ENCODE peak calls at places on chromosome 7, in eight cellular contexts. O is mucosa of descending colon; U is heart left ventricle; E is astrocyte; B is transverse colon; Z is stomach; K is CD8-positive, alpha-beta T cell; M is RWPE2. W is an unnamed sample. For H3K36me3 and H3K4me1, the result is how much of the 10 kb centered on the place peaks cover.

GRCh38 chr7:31448649-31449048 is 65.2 kb upstream of the ITPRID1 start:
- DNase-seq in O (no peak), U (no peak), E (no peak), B (no peak), Z (no peak), K (no peak), M (no peak), W (no peak)

GRCh38 chr7:20307119-20307518 is 23.6 kb upstream of the ITGB8 start:
- DNase-seq in O (no peak), U (no peak), E (peak), B (no peak), Z (no peak), K (no peak), M (no peak), W (no peak)

GRCh38 chr7:25358831-25359350 is 130.6 kb upstream of the NPVF start:
- DNase-seq in O (no peak), U (no peak), E (no peak), B (no peak), Z (no peak), K (no peak), M (no peak), W (no peak)

GRCh38 chr7:88224596-88225275 is 4.9 kb upstream of the SRI start:
- DNase-seq in O (no peak), U (no peak), E (peak), B (no peak), Z (no peak), K (no peak), M (no peak), W (no peak)

GRCh38 chr7:23380961-23381360 is 81.8 kb downstream of the MALSU1 start:
- DNase-seq in O (no peak), U (no peak), E (no peak), B (no peak), Z (no peak), K (no peak), M (no peak), W (no peak)

GRCh38 chr7:137337902-137338301 is 5.6 kb downstream of the PTN start:
- DNase-seq in O (no peak), U (no peak), E (no peak), B (no peak), Z (no peak), K (no peak), M (no peak), W (no peak)

GRCh38 chr7:101097561-101097960 is 12.3 kb downstream of the TRIM56 start:
- DNase-seq in O (no peak), U (no peak), E (no peak), B (no peak), Z (no peak), K (no peak), M (no peak), W (no peak)

GRCh38 chr7:96303686-96304443 is 18.0 kb downstream of the SLC25A13 start:
- DNase-seq in O (no peak), U (no peak), E (peak), B (no peak), Z (no peak), K (no peak), M (no peak), W (no peak)

GRCh38 chr7:156956733-156957132 is 7.2 kb downstream of the NOM1 start:
- DNase-seq in O (no peak), U (no peak), E (no peak), B (no peak), Z (no peak), K (no peak), M (no peak), W (no peak)

GRCh38 chr7:133265821-133266220 is 12.9 kb downstream of the EXOC4 start:
- DNase-seq in O (no peak), U (no peak), E (peak), B (no peak), Z (no peak), K (no peak), M (no peak), W (no peak)

GRCh38 chr7:131241381-131241780 is 86.3 kb upstream of the MKLN1 start:
- DNase-seq in O (no peak), U (no peak), E (no peak), B (no peak), Z (no peak), K (no peak), M (no peak), W (no peak)

GRCh38 chr7:120260111-120260510 is 12.9 kb upstream of the KCND2 start:
- DNase-seq in O (no peak), U (no peak), E (no peak), B (no peak), Z (no peak), K (no peak), M (no peak), W (no peak)

GRCh38 chr7:65397730-65398142 is 24.1 kb downstream of the ZNF92 start:
- DNase-seq in O (no peak), U (no peak), E (peak), B (no peak), Z (no peak), K (no peak), M (no peak), W (no peak)

GRCh38 chr7:99128076-99128950 is 15.6 kb downstream of the SMURF1 start:
- DNase-seq in O (no peak), U (no peak), E (no peak), B (no peak), Z (no peak), K (no peak), M (no peak), W (no peak)

GRCh38 chr7:72286486-72286885 is 125.7 kb downstream of the CALN1 start:
- DNase-seq in O (no peak), U (no peak), E (no peak), B (no peak), Z (no peak), K (no peak), M (no peak), W (no peak)

GRCh38 chr7:35758421-35758820 is 42.4 kb upstream of the SEPTIN7 start:
- DNase-seq in O (no peak), U (no peak), E (no peak), B (no peak), Z (no peak), K (no peak), M (no peak), W (no peak)

GRCh38 chr7:28955356-28955722 is 2.8 kb downstream of the TRIL start:
- DNase-seq in O (no peak), U (no peak), E (no peak), B (no peak), Z (no peak), K (no peak), M (no peak), W (no peak)

GRCh38 chr7:133290041-133290440 is 37.2 kb downstream of the EXOC4 start:
- DNase-seq in O (no peak), U (no peak), E (peak), B (no peak), Z (no peak), K (no peak), M (no peak), W (no peak)

GRCh38 chr7:22351329-22351692 is 5.6 kb downstream of the RAPGEF5 start:
- DNase-seq in O (no peak), U (no peak), E (no peak), B (no peak), Z (no peak), K (no peak), M (no peak), W (no peak)

GRCh38 chr7:152336754-152337368 is 98.9 kb downstream of the KMT2C start:
- DNase-seq in O (no peak), U (no peak), E (peak), B (peak), Z (no peak), K (no peak), M (no peak), W (no peak)

GRCh38 chr7:99728615-99729014 is 6.4 kb downstream of the CYP3A7 start:
- DNase-seq in O (no peak), U (no peak), E (no peak), B (no peak), Z (no peak), K (no peak), M (no peak), W (no peak)

GRCh38 chr7:92609921-92610518 is 19.8 kb upstream of the FAM133B start:
- DNase-seq in O (no peak), U (no peak), E (no peak), B (no peak), Z (no peak), K (no peak), M (no peak), W (no peak)

GRCh38 chr7:158997110-158997453 is 140.7 kb downstream of the DYNC2I1 start:
- DNase-seq in O (no peak), U (no peak), E (no peak), B (no peak), Z (no peak), K (no peak), M (no peak), W (no peak)

DNA sequence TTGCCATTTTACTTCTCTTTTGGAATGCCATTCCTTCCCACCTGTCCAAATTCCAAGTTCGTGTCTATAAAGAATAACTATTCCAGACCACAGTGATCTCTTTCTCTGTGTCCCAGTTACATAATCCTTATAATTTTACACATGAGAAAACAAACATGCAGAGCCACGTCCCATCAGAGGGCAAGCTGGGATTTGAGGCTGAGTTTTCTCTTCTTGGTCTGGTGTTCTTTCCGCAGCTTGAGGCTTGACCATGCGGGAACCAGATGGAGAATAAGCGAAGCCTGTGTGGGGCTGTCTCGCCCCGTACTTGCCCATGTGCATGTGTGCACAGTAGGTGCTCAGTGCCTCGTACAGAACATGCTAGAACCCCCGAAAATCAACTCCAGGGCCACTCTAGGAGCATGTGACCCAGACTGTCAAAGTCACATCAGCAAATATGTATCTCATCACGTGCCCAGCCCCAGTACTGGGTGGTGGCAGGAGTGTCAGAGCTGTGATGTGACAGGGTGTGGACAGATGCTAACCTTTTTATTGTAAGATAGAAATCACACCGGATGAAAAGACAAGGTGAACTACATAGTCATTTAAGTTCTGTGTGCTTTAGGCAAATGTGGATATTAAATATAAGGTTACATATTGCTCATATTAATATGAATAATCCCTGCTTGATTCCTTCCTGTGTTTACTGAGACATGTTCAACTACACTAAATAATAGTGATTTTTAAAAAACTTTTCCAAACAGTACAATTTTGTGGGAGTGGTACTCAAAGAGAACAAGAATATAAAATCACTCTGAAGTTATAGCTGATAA is 3.2 kb downstream of the INSIG1 start:
- DNase-seq in O (no peak), U (no peak), E (no peak), B (no peak), Z (no peak), K (no peak), M (no peak), W (no peak)
- H3K36me3 ChIP-seq in O (under half), U (under half), E (under half), B (under half), Z (under half), K (under half), M (half or more), W (under half)

GRCh38 chr7:15558747-15559146 is 3.1 kb downstream of the AGMO start:
- DNase-seq in O (no peak), U (no peak), E (peak), B (no peak), Z (no peak), K (no peak), M (no peak), W (no peak)

GRCh38 chr7:15561840-15562239 is at the start of gene AGMO:
- DNase-seq in O (peak), U (peak), E (no peak), B (peak), Z (no peak), K (no peak), M (no peak), W (peak)

GRCh38 chr7:15557186-15557585 is 4.6 kb downstream of the AGMO start:
- DNase-seq in O (no peak), U (no peak), E (no peak), B (no peak), Z (no peak), K (no peak), M (no peak), W (no peak)

GRCh38 chr7:15557686-15558085 is 4.1 kb downstream of the AGMO start:
- DNase-seq in O (no peak), U (no peak), E (no peak), B (no peak), Z (no peak), K (no peak), M (no peak), W (no peak)

DNA sequence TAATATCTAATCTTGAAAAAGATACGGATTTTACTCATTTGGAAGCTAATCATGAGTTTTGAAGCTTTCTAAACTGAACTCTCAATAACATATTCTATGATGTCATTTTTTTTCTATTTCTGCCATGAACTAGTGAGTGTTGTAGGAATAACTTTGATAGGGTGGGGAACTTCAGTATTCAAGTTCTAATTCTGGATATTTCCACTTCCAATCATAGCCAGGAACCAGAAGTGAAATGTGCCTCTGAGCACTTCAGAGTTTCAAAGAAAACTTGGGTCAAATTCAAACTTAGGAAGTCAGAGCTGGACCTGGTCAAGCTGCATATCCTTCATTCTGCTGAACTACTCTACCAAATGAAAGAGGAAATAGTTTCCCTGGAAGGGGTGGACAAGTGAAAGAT is 847 bp downstream of the AGMO start:
- DNase-seq in O (no peak), U (no peak), E (no peak), B (no peak), Z (no peak), K (no peak), M (no peak), W (no peak)
- H3K4me3 ChIP-seq in O (no peak), U (peak), E (no peak), B (peak), Z (no peak), K (no peak), M (no peak), W (no peak)

GRCh38 chr7:50827281-50827680 is 44.6 kb upstream of the GRB10 start:
- DNase-seq in O (no peak), U (no peak), E (no peak), B (no peak), Z (no peak), K (no peak), M (no peak), W (no peak)

GRCh38 chr7:50822716-50823115 is 40.0 kb upstream of the GRB10 start:
- DNase-seq in O (no peak), U (no peak), E (peak), B (no peak), Z (no peak), K (no peak), M (no peak), W (no peak)

GRCh38 chr7:50824882-50825281 is 42.2 kb upstream of the GRB10 start:
- DNase-seq in O (no peak), U (no peak), E (no peak), B (no peak), Z (no peak), K (no peak), M (no peak), W (no peak)

GRCh38 chr7:50828801-50829200 is 46.1 kb upstream of the GRB10 start:
- DNase-seq in O (no peak), U (no peak), E (no peak), B (no peak), Z (no peak), K (no peak), M (no peak), W (no peak)

DNA sequence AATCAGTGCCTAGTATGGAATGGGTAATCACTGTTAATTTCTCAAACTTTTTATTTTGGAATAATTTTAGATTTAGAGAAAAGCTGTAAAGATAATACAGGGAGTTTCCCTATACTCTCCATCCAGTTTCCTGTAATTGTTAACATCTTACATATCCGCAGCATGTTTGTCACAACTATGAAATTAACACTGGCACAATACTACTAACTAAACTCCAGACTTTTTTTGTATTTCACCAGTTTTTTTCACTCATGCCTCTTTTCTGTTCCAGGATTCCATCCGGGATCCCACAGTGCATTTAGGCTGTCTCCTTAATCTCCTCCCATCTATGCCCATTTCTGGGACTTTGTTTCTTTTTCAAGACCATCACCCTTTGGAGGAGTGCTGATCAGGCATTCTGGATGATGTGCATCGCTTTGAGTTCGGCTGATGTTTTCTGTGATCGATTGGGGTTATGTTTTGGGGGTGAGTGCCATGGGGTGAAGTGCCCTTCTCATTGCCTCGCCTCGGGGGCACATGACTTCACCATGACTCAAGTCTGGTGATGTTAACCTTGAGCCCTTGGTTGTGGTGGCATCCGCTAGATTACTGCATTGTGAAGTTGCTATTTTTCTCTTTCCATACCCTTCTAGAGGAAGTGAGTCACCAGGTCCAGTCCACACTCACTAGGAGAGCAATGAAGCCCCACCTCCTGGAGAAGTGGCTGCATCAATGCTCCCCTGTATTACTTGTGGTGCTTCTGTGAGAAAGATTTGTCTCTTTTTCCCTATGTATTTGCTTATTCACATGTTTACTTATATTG is 43.9 kb upstream of the GRB10 start:
- DNase-seq in O (no peak), U (no peak), E (peak), B (no peak), Z (no peak), K (no peak), M (peak), W (no peak)
- H3K4me1 ChIP-seq in O (under half), U (under half), E (under half), B (under half), Z (under half), K (under half), M (under half), W (under half)

GRCh38 chr7:6148724-6149360 is 117.7 kb downstream of the ANKRD61 start:
- DNase-seq in O (no peak), U (no peak), E (no peak), B (peak), Z (no peak), K (no peak), M (no peak), W (no peak)

GRCh38 chr7:6154542-6155404 is 117.7 kb downstream of the CYTH3 start:
- DNase-seq in O (no peak), U (no peak), E (no peak), B (no peak), Z (no peak), K (no peak), M (no peak), W (no peak)

GRCh38 chr7:6149996-6150395 is 118.8 kb downstream of the ANKRD61 start:
- DNase-seq in O (no peak), U (no peak), E (no peak), B (no peak), Z (no peak), K (no peak), M (no peak), W (no peak)

GRCh38 chr7:6153646-6154541 is 118.5 kb downstream of the CYTH3 start:
- DNase-seq in O (no peak), U (no peak), E (no peak), B (no peak), Z (no peak), K (no peak), M (no peak), W (no peak)

GRCh38 chr7:6151994-6152735 is 120.3 kb downstream of the CYTH3 start:
- DNase-seq in O (no peak), U (no peak), E (no peak), B (no peak), Z (no peak), K (no peak), M (no peak), W (no peak)
- H3K36me3 ChIP-seq in O (under half), U (half or more), E (under half), B (under half), Z (half or more), K (half or more), M (half or more), W (under half)

W was measured in aorta.